ENCODE peak calls at places on chromosomes 7 and 10, in eight cellular contexts. G, E, N, P, S, F, Q and I are unnamed samples.

GRCh38 chr7:114791771-114792170 is 130.1 kb upstream of the MDFIC start:
- DNase-seq in N (no peak), F (no peak), Q (no peak), E (no peak), G (no peak), S (no peak), P (no peak), I (no peak)

GRCh38 chr10:4102802-4103344 is 317.9 kb upstream of the KLF6 start:
- DNase-seq in S (no peak), G (no peak), E (peak; percentile 37), F (no peak), Q (no peak), P (peak; percentile 35), N (no peak), I (no peak)

GRCh38 chr7:29957921-29958320 is 31.7 kb downstream of the SCRN1 start:
- DNase-seq in G (no peak), S (no peak), P (no peak), F (no peak), N (no peak), Q (no peak), E (no peak), I (no peak)

GRCh38 chr7:46206474-46207060 is 285.5 kb upstream of the IGFBP3 start:
- DNase-seq in Q (no peak), G (no peak), P (no peak), F (no peak), S (no peak), N (no peak), E (peak; percentile 63), I (no peak)

GRCh38 chr10:20970044-20970443 is 72.9 kb upstream of the NEBL start:
- DNase-seq in E (peak; percentile 67), Q (no peak), N (no peak), F (no peak), P (no peak), S (no peak), G (no peak), I (no peak)

GRCh38 chr10:21628023-21628422 is 94.0 kb downstream of the MLLT10 start:
- DNase-seq in E (no peak), N (no peak), G (no peak), S (no peak), F (no peak), P (no peak), Q (no peak), I (no peak)

GRCh38 chr7:76220185-76221057 is 18.7 kb downstream of the SRRM3 start:
- DNase-seq in P (peak; percentile 82), N (no peak), Q (no peak), E (peak; percentile 24), G (no peak), S (no peak), F (no peak), I (no peak)

GRCh38 chr7:77327932-77328628 is 88.1 kb downstream of the GSAP start:
- DNase-seq in N (no peak), E (no peak), G (no peak), S (no peak), P (no peak), Q (no peak), F (no peak), I (no peak)

GRCh38 chr7:111784971-111785575 is 222.8 kb upstream of the IMMP2L start:
- DNase-seq in N (no peak), G (no peak), P (no peak), F (no peak), Q (no peak), S (no peak), E (no peak), I (no peak)

GRCh38 chr7:48274662-48275061 is 103.4 kb downstream of the ABCA13 start:
- DNase-seq in Q (no peak), E (peak; percentile 63), S (no peak), G (no peak), N (no peak), P (no peak), F (no peak), I (no peak)

GRCh38 chr10:88131561-88132139 is 268.2 kb downstream of the PTEN start:
- DNase-seq in S (peak; percentile 96), N (no peak), E (peak; percentile 93), Q (no peak), G (no peak), F (no peak), P (no peak), I (peak; percentile 25)
- TF ChIP-seq CTCF in S (no peak), N (no peak), E (peak; percentile 46), Q (peak; percentile 42), G (no peak), F (no peak), P (no peak), I (peak; percentile 11)

GRCh38 chr10:104259456-104259855 is 4.8 kb downstream of the GSTO1 start:
- DNase-seq in G (no peak), Q (no peak), F (no peak), N (no peak), S (no peak), P (no peak), E (peak; percentile 52), I (no peak)

GRCh38 chr10:104255244-104255981 is 721 bp downstream of the GSTO1 start:
- DNase-seq in E (peak; percentile 78), S (peak; percentile 15), N (peak; percentile 61), G (peak; percentile 56), P (peak; percentile 28), Q (no peak), F (no peak), I (peak; percentile 63)

GRCh38 chr10:104256335-104257080 is 1.8 kb downstream of the GSTO1 start:
- DNase-seq in E (peak; percentile 40), G (no peak), S (no peak), Q (no peak), P (no peak), N (no peak), F (no peak), I (no peak)

GRCh38 chr10:104258209-104258608 is 3.5 kb downstream of the GSTO1 start:
- DNase-seq in P (no peak), G (no peak), F (no peak), Q (no peak), N (no peak), E (no peak), S (no peak), I (no peak)

DNA sequence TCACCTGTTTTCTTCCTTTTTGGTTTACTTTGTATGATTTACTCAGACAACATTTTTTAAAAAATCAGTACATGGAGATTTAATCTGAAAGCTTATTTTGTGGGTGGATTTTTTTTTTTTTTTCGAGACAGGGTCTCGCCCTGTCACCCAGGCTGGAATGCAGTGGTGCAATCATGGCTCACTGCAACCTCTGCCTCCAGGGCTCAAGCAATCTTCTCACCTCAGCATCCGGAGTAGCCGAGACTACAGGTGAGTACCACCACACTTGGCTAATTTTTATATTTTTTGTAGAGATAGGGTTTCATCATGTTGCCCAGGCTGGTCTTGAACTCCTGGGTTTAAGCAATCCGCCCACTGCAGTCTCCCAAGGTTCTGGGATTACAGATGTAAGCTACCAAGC is 2.5 kb downstream of the GSTO1 start:
- DNase-seq in N (no peak), G (no peak), Q (no peak), F (no peak), S (no peak), E (peak; percentile 25), P (no peak), I (no peak)
- H3K4me3 ChIP-seq in N (no peak overlapping the region), G (peak overlapping the region; percentile 71), Q (no peak overlapping the region), F (no peak overlapping the region), S (no peak overlapping the region), E (no peak overlapping the region), P (no peak overlapping the region), I (no peak overlapping the region)

GRCh38 chr7:1227071-1227804 is 5.4 kb upstream of the UNCX start:
- DNase-seq in S (no peak), Q (no peak), F (no peak), N (no peak), P (no peak), E (no peak), G (no peak), I (no peak)

GRCh38 chr7:1224093-1224702 is 8.5 kb upstream of the UNCX start:
- DNase-seq in G (no peak), E (no peak), F (no peak), N (no peak), P (no peak), Q (no peak), S (no peak), I (no peak)

GRCh38 chr7:1226155-1226901 is 6.3 kb upstream of the UNCX start:
- DNase-seq in F (no peak), E (no peak), N (no peak), S (no peak), G (no peak), Q (no peak), P (peak; percentile 58), I (no peak)

GRCh38 chr7:1223196-1224092 is 9.2 kb upstream of the UNCX start:
- DNase-seq in P (no peak), S (no peak), N (no peak), F (no peak), E (no peak), G (no peak), Q (no peak), I (no peak)

GRCh38 chr7:1225462-1226154 is 7.1 kb upstream of the UNCX start:
- DNase-seq in F (no peak), Q (no peak), P (no peak), N (peak; percentile 24), E (no peak), S (no peak), G (no peak), I (no peak)
- H3K27me3 ChIP-seq in F (peaks cover 49% of the 10 kb centered on the region), Q (peaks cover 15% of the 10 kb centered on the region), P (no peaks in the 10 kb centered on the region), N (peaks cover 72% of the 10 kb centered on the region), E (peaks cover 60% of the 10 kb centered on the region), S (peaks cover 66% of the 10 kb centered on the region), G (no peaks in the 10 kb centered on the region), I (peaks cover 54% of the 10 kb centered on the region)

GRCh38 chr10:93596539-93596938 is 4.5 kb downstream of the RBP4 start:
- DNase-seq in N (no peak), P (no peak), S (no peak), G (no peak), E (no peak), Q (no peak), F (no peak), I (no peak)
- TF ChIP-seq CTCF in N (no peak), P (peak; percentile 31), S (no peak), G (no peak), E (no peak), Q (no peak), F (no peak), I (no peak)

DNA sequence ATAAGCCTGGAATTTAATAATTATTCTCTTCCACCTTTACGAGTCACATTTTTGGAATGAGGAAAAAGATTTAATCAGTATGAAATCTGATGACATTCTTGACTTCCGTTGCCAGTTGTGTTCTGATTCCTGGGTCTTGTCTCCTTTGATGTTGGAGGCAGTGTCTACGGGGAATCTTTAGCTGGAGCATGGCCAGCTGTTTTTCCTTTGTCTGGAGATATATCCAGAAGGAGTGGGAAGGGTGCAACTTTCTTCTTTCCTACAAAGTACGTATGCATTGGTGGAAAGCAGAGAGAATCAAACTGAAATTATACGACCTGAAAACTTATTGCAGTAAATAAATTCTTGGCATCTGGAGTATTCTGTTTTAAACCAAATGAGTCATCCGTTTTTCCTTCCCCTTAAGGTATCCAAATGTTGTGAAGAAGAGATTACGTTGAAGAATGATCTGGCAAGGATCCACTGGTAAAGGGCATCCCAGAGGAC is 6.9 kb upstream of the GNG11 start:
- DNase-seq in Q (no peak), E (peak; percentile 36), F (no peak), P (peak; percentile 51), S (no peak), N (no peak), G (no peak), I (no peak)
- H3K4me3 ChIP-seq in Q (no peak overlapping the region), E (no peak overlapping the region), F (no peak overlapping the region), P (no peak overlapping the region), S (no peak overlapping the region), N (no peak overlapping the region), G (no peak overlapping the region), I (no peak overlapping the region)

GRCh38 chr7:157792954-157793353 is 456.1 kb downstream of the DNAJB6 start:
- DNase-seq in E (no peak), Q (no peak), G (no peak), F (no peak), P (no peak), N (no peak), S (no peak), I (no peak)
- H3K27me3 ChIP-seq in E (no peaks in the 10 kb centered on the region), Q (no peaks in the 10 kb centered on the region), G (no peaks in the 10 kb centered on the region), F (no peaks in the 10 kb centered on the region), P (no peaks in the 10 kb centered on the region), N (no peaks in the 10 kb centered on the region), S (no peaks in the 10 kb centered on the region), I (no peaks in the 10 kb centered on the region)